ENCODE peak calls at places on chromosomes 11 and 22, in four cellular contexts. One of them, this sample, is unnamed.

GRCh38 chr11:22774716-22775115 is 54.9 kb downstream of the SVIP start:
- DNase-seq in stomach: no peak
- DNase-seq in spleen: no peak
- DNase-seq in prostate gland: no peak
- DNase-seq in this sample: no peak

GRCh38 chr22:39457546-39458442 is 982 bp downstream of the MGAT3 start:
- DNase-seq in prostate gland: no peak
- DNase-seq in spleen: peak
- DNase-seq in stomach: no peak
- DNase-seq in this sample: no peak

GRCh38 chr11:27699242-27699925 is 871 bp downstream of the BDNF start:
- DNase-seq in prostate gland: no peak
- DNase-seq in stomach: no peak
- DNase-seq in spleen: no peak
- DNase-seq in this sample: no peak

GRCh38 chr11:25206762-25207161 is 709.9 kb downstream of the LUZP2 start:
- DNase-seq in stomach: no peak
- DNase-seq in spleen: no peak
- DNase-seq in prostate gland: no peak
- DNase-seq in this sample: no peak

GRCh38 chr22:38798496-38798895 is 4.6 kb upstream of the DNAL4 start:
- DNase-seq in prostate gland: no peak
- DNase-seq in spleen: no peak
- DNase-seq in stomach: no peak
- DNase-seq in this sample: no peak

GRCh38 chr11:121930004-121930965 is 185.7 kb downstream of the BLID start:
- DNase-seq in spleen: no peak
- DNase-seq in stomach: no peak
- DNase-seq in prostate gland: no peak
- DNase-seq in this sample: no peak

GRCh38 chr11:10322830-10323792 is 18.2 kb downstream of the ADM start:
- DNase-seq in prostate gland: peak
- DNase-seq in stomach: peak
- DNase-seq in spleen: no peak
- DNase-seq in this sample: peak

GRCh38 chr11:94768602-94769511 is 701 bp downstream of the AMOTL1 start:
- DNase-seq in prostate gland: peak
- DNase-seq in spleen: peak
- DNase-seq in stomach: peak
- DNase-seq in this sample: no peak

GRCh38 chr22:47094861-47095330 is 332.4 kb downstream of the TBC1D22A start:
- DNase-seq in spleen: no peak
- DNase-seq in prostate gland: no peak
- DNase-seq in stomach: no peak
- DNase-seq in this sample: no peak

GRCh38 chr11:83809274-83809673 is 523.1 kb upstream of the CCDC90B start:
- DNase-seq in stomach: no peak
- DNase-seq in prostate gland: no peak
- DNase-seq in spleen: no peak
- DNase-seq in this sample: no peak

GRCh38 chr11:128261011-128261421 is 326.3 kb downstream of the ETS1 start:
- DNase-seq in stomach: no peak
- DNase-seq in prostate gland: no peak
- DNase-seq in spleen: no peak
- DNase-seq in this sample: no peak

GRCh38 chr11:72421351-72421750 is 13.0 kb downstream of the CLPB start:
- DNase-seq in stomach: no peak
- DNase-seq in spleen: no peak
- DNase-seq in prostate gland: no peak
- DNase-seq in this sample: no peak

GRCh38 chr11:117929568-117930207 is 486 bp upstream of the TMPRSS13 start:
- DNase-seq in spleen: peak
- DNase-seq in stomach: no peak
- DNase-seq in prostate gland: no peak
- DNase-seq in this sample: no peak

GRCh38 chr22:37659897-37660708 is 1.6 kb downstream of the PDXP start:
- DNase-seq in stomach: no peak
- DNase-seq in prostate gland: no peak
- DNase-seq in spleen: no peak
- DNase-seq in this sample: no peak

GRCh38 chr11:114090225-114090624 is 30.7 kb downstream of the ZBTB16 start:
- DNase-seq in prostate gland: no peak
- DNase-seq in spleen: no peak
- DNase-seq in stomach: no peak
- DNase-seq in this sample: no peak
- H3K4me3 ChIP-seq in prostate gland: no peak
- H3K4me3 ChIP-seq in spleen: no peak
- H3K4me3 ChIP-seq in stomach: no peak
- H3K4me3 ChIP-seq in this sample: no peak

GRCh38 chr22:36411589-36412258 is 24.0 kb upstream of the MYH9 start:
- DNase-seq in prostate gland: no peak
- DNase-seq in stomach: no peak
- DNase-seq in spleen: no peak
- DNase-seq in this sample: no peak
- H3K27ac ChIP-seq in prostate gland: peak
- H3K27ac ChIP-seq in stomach: peak
- H3K27ac ChIP-seq in spleen: no peak
- H3K27ac ChIP-seq in this sample: no peak

DNA sequence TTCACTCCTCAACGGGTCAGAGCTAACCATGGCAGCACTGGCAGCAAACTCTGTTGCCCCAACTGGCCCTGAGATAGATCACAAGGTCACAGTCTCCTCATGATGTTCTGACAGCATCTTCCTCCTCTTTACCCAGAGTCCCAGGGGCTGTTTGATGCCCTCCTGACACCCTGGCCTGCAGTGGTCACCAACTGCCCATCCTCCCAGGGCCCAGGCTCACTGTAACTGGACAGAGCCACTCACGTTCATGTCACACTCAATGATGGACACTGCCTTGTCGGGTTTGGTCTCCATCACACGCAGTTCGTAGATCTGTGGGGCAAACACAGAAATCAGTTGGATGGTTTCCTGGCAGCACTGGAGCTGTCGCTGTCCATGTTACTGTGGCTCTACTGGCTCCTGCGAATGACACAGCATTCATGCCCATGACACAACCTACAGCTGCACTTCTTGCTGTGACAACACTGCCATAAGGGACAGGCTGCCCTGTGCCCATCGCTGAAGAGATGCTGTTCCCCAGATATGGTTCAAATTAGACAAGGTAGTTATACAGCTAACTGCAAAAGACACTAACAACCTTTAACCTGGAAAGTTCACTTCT is 10.4 kb upstream of the C22orf39 start:
- DNase-seq in spleen: no peak
- DNase-seq in prostate gland: no peak
- DNase-seq in stomach: no peak
- DNase-seq in this sample: no peak
- H3K4me3 ChIP-seq in spleen: no peak
- H3K4me3 ChIP-seq in prostate gland: no peak
- H3K4me3 ChIP-seq in stomach: no peak
- H3K4me3 ChIP-seq in this sample: no peak

GRCh38 chr22:32717337-32718240 is 83.9 kb upstream of the TIMP3 start:
- DNase-seq in spleen: no peak
- DNase-seq in prostate gland: no peak
- DNase-seq in stomach: no peak
- DNase-seq in this sample: no peak

GRCh38 chr22:32712644-32713355 is 88.7 kb upstream of the TIMP3 start:
- DNase-seq in stomach: no peak
- DNase-seq in spleen: no peak
- DNase-seq in prostate gland: no peak
- DNase-seq in this sample: no peak

GRCh38 chr22:32714458-32715250 is 86.9 kb upstream of the TIMP3 start:
- DNase-seq in prostate gland: no peak
- DNase-seq in stomach: no peak
- DNase-seq in spleen: no peak
- DNase-seq in this sample: no peak

GRCh38 chr22:32710896-32711295 is 90.6 kb upstream of the TIMP3 start:
- DNase-seq in prostate gland: no peak
- DNase-seq in stomach: no peak
- DNase-seq in spleen: no peak
- DNase-seq in this sample: no peak

GRCh38 chr22:32713737-32714457 is 87.6 kb upstream of the TIMP3 start:
- DNase-seq in stomach: no peak
- DNase-seq in spleen: no peak
- DNase-seq in prostate gland: no peak
- DNase-seq in this sample: no peak
- H3K27ac ChIP-seq in stomach: no peak
- H3K27ac ChIP-seq in spleen: no peak
- H3K27ac ChIP-seq in prostate gland: no peak
- H3K27ac ChIP-seq in this sample: no peak

DNA sequence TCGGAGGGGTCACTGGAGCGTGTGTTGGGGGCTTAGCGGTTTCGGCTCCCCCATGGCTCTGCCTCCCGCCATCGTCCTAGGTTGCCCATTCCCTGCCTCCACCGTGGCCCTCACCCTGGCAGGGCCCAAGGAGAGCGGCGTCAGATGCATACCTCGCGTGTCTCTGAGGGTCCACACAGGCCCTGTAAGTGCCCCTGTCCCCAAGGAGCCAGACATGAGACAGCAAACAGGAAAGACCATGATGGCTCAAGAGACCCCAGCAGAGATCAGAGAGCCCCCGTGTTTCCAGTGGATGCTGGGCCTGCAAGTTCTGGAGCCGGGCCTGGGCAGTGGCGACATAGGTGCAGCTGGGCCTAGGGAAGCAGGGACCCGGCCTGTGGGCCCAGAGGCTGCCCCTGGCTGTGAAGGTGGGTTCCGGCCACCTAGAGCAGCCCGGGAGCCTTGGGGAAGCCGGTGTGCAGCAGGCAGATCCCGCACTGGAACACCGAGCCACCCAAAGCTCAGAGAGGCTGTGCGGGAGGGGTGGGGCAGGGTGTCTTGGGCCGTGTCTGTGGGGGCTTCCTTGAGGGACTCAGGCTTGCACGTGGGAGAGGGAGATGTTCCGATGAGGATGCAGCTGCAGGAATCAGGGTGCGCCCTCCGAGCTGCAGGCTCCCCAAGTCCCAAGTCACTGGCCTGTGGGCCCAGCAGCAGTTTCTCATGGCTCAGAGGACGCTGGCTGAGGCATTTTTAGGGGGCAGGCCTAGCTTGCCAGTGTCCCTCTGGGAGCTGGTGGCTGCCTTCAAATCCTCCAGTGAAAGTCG is 126.4 kb downstream of the KCNQ1OT1 start:
- DNase-seq in prostate gland: no peak
- DNase-seq in stomach: no peak
- DNase-seq in spleen: peak
- DNase-seq in this sample: no peak
- H3K4me3 ChIP-seq in prostate gland: no peak
- H3K4me3 ChIP-seq in stomach: no peak
- H3K4me3 ChIP-seq in spleen: no peak
- H3K4me3 ChIP-seq in this sample: no peak

DNA sequence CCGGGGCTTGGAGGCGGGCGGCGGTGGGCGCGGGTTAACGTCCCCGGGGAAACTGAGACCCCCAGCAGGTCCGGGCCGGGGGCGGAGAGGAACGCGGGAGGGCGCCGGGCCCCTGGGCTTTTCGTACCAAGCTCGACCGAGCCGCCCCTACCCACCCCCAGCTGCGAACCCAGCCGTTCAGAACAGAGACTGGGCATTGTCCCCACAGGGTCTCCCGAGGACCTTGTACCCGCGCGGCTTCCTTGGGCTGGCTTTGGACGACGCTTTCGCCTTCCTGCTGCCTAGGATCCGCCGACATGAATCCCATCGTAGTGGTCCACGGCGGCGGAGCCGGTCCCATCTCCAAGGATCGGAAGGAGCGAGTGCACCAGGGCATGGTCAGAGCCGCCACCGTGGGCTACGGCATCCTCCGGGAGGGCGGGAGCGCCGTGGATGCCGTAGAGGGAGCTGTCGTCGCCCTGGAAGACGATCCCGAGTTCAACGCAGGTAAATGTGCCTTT is 484 bp downstream of the ASRGL1 start:
- DNase-seq in stomach: peak
- DNase-seq in prostate gland: peak
- DNase-seq in spleen: peak
- DNase-seq in this sample: no peak
- H3K27ac ChIP-seq in stomach: peak
- H3K27ac ChIP-seq in prostate gland: peak
- H3K27ac ChIP-seq in spleen: peak
- H3K27ac ChIP-seq in this sample: peak

GRCh38 chr22:23359583-23360123 is 179.3 kb downstream of the BCR start:
- DNase-seq in stomach: no peak
- DNase-seq in prostate gland: no peak
- DNase-seq in spleen: no peak
- DNase-seq in this sample: no peak
- H3K4me3 ChIP-seq in stomach: no peak
- H3K4me3 ChIP-seq in prostate gland: no peak
- H3K4me3 ChIP-seq in spleen: no peak
- H3K4me3 ChIP-seq in this sample: no peak

DNA sequence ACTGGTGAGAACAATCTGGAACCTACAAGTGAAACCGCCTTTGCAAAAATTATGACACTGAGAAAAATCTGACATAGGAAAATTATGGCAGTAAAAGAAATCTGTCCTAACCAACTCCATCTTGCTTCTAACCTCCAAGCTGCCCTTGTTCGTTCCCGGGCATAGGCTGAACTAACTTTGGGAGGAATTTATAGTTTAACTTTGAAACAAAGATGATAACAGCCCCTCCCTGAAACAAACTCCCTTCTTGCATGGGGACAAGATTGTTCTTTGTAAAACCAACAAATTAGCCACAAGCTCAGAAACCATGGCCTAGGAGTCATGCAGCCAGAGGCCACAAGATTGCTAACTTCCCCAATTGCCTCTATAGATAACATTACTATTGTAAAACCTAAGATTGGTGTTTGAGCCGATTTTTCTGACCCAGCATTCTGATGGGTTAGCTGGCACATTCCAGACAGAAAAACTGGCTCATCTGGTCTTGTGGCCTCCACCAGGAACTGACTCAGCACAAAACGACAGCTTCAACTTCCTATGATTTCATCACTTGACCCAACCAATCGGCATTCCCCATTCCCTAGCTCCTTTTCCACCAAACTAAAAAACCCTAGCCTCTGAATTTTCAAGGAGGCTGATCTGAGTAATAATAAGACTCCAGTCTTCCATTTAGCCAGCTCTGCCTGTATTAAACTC is 3.6 kb upstream of the CCDC81 start:
- DNase-seq in spleen: no peak
- DNase-seq in prostate gland: peak
- DNase-seq in stomach: no peak
- DNase-seq in this sample: no peak
- H3K27ac ChIP-seq in spleen: no peak
- H3K27ac ChIP-seq in prostate gland: no peak
- H3K27ac ChIP-seq in stomach: no peak
- H3K27ac ChIP-seq in this sample: no peak